ENCODE peak calls at places on chromosomes 1 and 21, in eight cellular contexts. K, J, L, Z, V, S, X and C are unnamed samples.

GRCh38 chr1:167805041-167805556 is 83.3 kb downstream of the MPZL1 start:
- DNase-seq in K (no peak), J (no peak), L (no peak), Z (no peak), V (no peak), S (no peak), X (no peak), C (no peak)

GRCh38 chr1:35962952-35963351 is 32.0 kb downstream of the AGO3 start:
- DNase-seq in K (no peak), J (no peak), L (no peak), Z (no peak), V (no peak), S (no peak), X (no peak), C (no peak)

GRCh38 chr1:46530791-46531409 is 20.5 kb downstream of the KNCN start:
- DNase-seq in K (no peak), J (no peak), L (no peak), Z (no peak), V (no peak), S (no peak), X (no peak), C (no peak)

GRCh38 chr1:238370600-238370999 is 479.9 kb upstream of the ZP4 start:
- DNase-seq in K (no peak), J (no peak), L (no peak), Z (no peak), V (no peak), S (no peak), X (no peak), C (no peak)

GRCh38 chr1:102732927-102733326 is 375.4 kb downstream of the COL11A1 start:
- DNase-seq in K (no peak), J (no peak), L (no peak), Z (no peak), V (no peak), S (no peak), X (no peak), C (no peak)

GRCh38 chr1:208000504-208000903 is 89.6 kb upstream of the CD34 start:
- DNase-seq in K (no peak), J (no peak), L (no peak), Z (no peak), V (no peak), S (no peak), X (no peak), C (no peak)

GRCh38 chr1:72846891-72847290 is 564.6 kb upstream of the NEGR1 start:
- DNase-seq in K (no peak), J (no peak), L (no peak), Z (no peak), V (no peak), S (no peak), X (no peak), C (no peak)

GRCh38 chr1:156627313-156627880 is 8.2 kb downstream of the HAPLN2 start:
- DNase-seq in K (peak; percentile 67), J (no peak), L (peak; percentile 41), Z (no peak), V (no peak), S (peak; percentile 37), X (no peak), C (peak; percentile 23)

GRCh38 chr1:207261971-207262370 is 59.5 kb upstream of the CD55 start:
- DNase-seq in K (no peak), J (no peak), L (no peak), Z (no peak), V (no peak), S (no peak), X (no peak), C (no peak)

GRCh38 chr1:156961709-156962108 is 41.3 kb downstream of the LRRC71 start:
- DNase-seq in K (peak; percentile 31), J (no peak), L (no peak), Z (no peak), V (no peak), S (no peak), X (no peak), C (peak; percentile 17)

GRCh38 chr1:218371927-218372672 is 27.0 kb downstream of the TGFB2 start:
- DNase-seq in K (no peak), J (no peak), L (no peak), Z (no peak), V (no peak), S (no peak), X (no peak), C (no peak)

GRCh38 chr1:154502742-154503111 is 515 bp upstream of the SHE start:
- DNase-seq in K (no peak), J (peak; percentile 20), L (no peak), Z (no peak), V (peak; percentile 30), S (no peak), X (no peak), C (no peak)

GRCh38 chr1:25458550-25459298 is 28.0 kb downstream of the MACO1 start:
- DNase-seq in K (no peak), J (no peak), L (no peak), Z (no peak), V (no peak), S (no peak), X (no peak), C (no peak)

GRCh38 chr1:232271299-232271698 is 358.6 kb downstream of the SIPA1L2 start:
- DNase-seq in K (no peak), J (no peak), L (no peak), Z (no peak), V (no peak), S (no peak), X (no peak), C (no peak)

GRCh38 chr1:107897428-107898339 is 67.3 kb downstream of the VAV3 start:
- DNase-seq in K (no peak), J (no peak), L (no peak), Z (no peak), V (no peak), S (no peak), X (no peak), C (no peak)

GRCh38 chr1:45359882-45360513 is 19.8 kb upstream of the MUTYH start:
- DNase-seq in K (peak; percentile 37), J (peak; percentile 48), L (peak; percentile 78), Z (peak; percentile 78), V (peak; percentile 33), S (peak; percentile 42), X (peak; percentile 69), C (peak; percentile 20)

GRCh38 chr21:40284481-40284880 is 417.2 kb downstream of the PCP4 start:
- DNase-seq in K (no peak), J (no peak), L (no peak), Z (no peak), V (no peak), S (no peak), X (no peak), C (no peak)
- H3K9me3 ChIP-seq in K (no peaks in the 10 kb centered on the region), J (no peaks in the 10 kb centered on the region), L (no peaks in the 10 kb centered on the region), Z (no peaks in the 10 kb centered on the region), V (no peaks in the 10 kb centered on the region), S (peaks cover 3% of the 10 kb centered on the region), X (no peaks in the 10 kb centered on the region), C (no peaks in the 10 kb centered on the region)

GRCh38 chr1:224727851-224728250 is 111.7 kb downstream of the CNIH3 start:
- DNase-seq in K (no peak), J (no peak), L (no peak), Z (no peak), V (no peak), S (no peak), X (no peak), C (no peak)
- H3K9me3 ChIP-seq in K (no peaks in the 10 kb centered on the region), J (no peaks in the 10 kb centered on the region), L (no peaks in the 10 kb centered on the region), Z (no peaks in the 10 kb centered on the region), V (no peaks in the 10 kb centered on the region), S (no peaks in the 10 kb centered on the region), X (no peaks in the 10 kb centered on the region), C (no peaks in the 10 kb centered on the region)

DNA sequence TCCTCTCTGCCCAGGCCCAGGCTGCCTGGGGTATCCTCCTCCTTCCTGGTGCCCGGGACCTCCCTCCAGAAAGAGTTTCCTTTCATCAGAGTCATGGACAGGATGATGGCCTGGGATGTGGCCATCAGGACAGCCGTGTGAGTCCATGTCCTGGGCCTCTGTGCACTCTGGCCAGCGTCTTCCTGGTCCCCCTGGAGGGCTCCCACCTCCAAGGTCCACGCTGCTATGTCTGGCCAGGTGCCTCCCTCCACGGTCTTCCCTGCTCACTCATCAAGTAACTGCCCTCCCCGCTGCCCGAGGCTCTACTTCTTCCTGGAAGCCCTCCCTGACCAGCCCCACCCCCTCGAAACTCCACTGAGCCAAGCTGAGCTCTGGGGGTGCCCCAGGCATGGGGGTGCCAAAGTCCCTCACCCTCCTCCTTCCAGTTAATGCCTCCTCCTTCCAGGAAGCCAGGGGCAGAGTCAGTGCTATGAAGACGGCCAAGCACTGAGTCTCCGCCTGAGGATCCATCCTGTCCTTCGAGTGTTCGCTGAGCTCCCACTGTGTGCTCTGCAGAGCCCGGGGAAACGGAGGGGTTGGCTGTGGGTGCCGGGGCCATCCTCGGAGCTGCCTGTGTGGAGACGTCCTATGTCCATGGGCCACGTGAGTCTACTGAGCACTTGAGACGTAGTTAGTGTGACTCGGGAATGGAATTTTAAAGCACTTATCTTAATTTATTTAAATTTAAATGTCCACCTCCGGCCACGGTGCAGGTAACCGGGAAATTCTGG is 28.5 kb upstream of the TTC34 start:
- DNase-seq in K (no peak), J (no peak), L (no peak), Z (no peak), V (no peak), S (no peak), X (no peak), C (no peak)
- H3K9me3 ChIP-seq in K (no peaks in the 10 kb centered on the region), J (peaks cover 22% of the 10 kb centered on the region), L (no peaks in the 10 kb centered on the region), Z (peaks cover 14% of the 10 kb centered on the region), V (no peaks in the 10 kb centered on the region), S (peaks cover 11% of the 10 kb centered on the region), X (peaks cover 20% of the 10 kb centered on the region), C (no peaks in the 10 kb centered on the region)

GRCh38 chr1:5682626-5683235 is 309.5 kb downstream of the NPHP4 start:
- DNase-seq in K (no peak), J (no peak), L (no peak), Z (no peak), V (no peak), S (no peak), X (no peak), C (no peak)
- H3K9me3 ChIP-seq in K (no peaks in the 10 kb centered on the region), J (no peaks in the 10 kb centered on the region), L (no peaks in the 10 kb centered on the region), Z (no peaks in the 10 kb centered on the region), V (no peaks in the 10 kb centered on the region), S (no peaks in the 10 kb centered on the region), X (no peaks in the 10 kb centered on the region), C (no peaks in the 10 kb centered on the region)

GRCh38 chr1:204711947-204712701 is 26.6 kb upstream of the LRRN2 start:
- DNase-seq in K (peak; percentile 74), J (peak; percentile 32), L (peak; percentile 77), Z (no peak), V (peak; percentile 47), S (no peak), X (no peak), C (no peak)
- H3K9me3 ChIP-seq in K (no peaks in the 10 kb centered on the region), J (no peaks in the 10 kb centered on the region), L (no peaks in the 10 kb centered on the region), Z (no peaks in the 10 kb centered on the region), V (no peaks in the 10 kb centered on the region), S (no peaks in the 10 kb centered on the region), X (no peaks in the 10 kb centered on the region), C (no peaks in the 10 kb centered on the region)

GRCh38 chr1:77179632-77180031 is 39.6 kb downstream of the PIGK start:
- DNase-seq in K (no peak), J (no peak), L (no peak), Z (no peak), V (no peak), S (no peak), X (no peak), C (no peak)
- H3K9me3 ChIP-seq in K (no peaks in the 10 kb centered on the region), J (peaks cover 40% of the 10 kb centered on the region), L (no peaks in the 10 kb centered on the region), Z (no peaks in the 10 kb centered on the region), V (no peaks in the 10 kb centered on the region), S (peaks cover 5% of the 10 kb centered on the region), X (peaks cover 28% of the 10 kb centered on the region), C (no peaks in the 10 kb centered on the region)